ENCODE peak calls at places on chromosomes 2 and 18, in eight cellular contexts. X, L, W, E, G, K, Y and P are unnamed samples.

GRCh38 chr2:105911425-105911824 is 166.7 kb downstream of the NCK2 start:
- DNase-seq in Y (no peak), E (no peak), L (no peak), G (no peak), X (no peak), K (no peak), W (no peak), P (no peak)

GRCh38 chr2:150548527-150548926 is 61.1 kb upstream of the RND3 start:
- DNase-seq in K (no peak), W (no peak), L (no peak), X (no peak), G (peak), Y (peak), E (no peak), P (no peak)

GRCh38 chr2:80420530-80421208 is 116.1 kb upstream of the LRRTM1 start:
- DNase-seq in X (no peak), E (no peak), K (no peak), W (no peak), L (no peak), G (no peak), Y (no peak), P (no peak)

GRCh38 chr2:8631465-8632005 is 50.3 kb upstream of the ID2 start:
- DNase-seq in W (no peak), Y (no peak), E (no peak), L (no peak), G (no peak), X (no peak), K (no peak), P (no peak)

GRCh38 chr2:170006592-170007327 is 171.2 kb upstream of the MYO3B start:
- DNase-seq in Y (no peak), L (peak), E (no peak), X (no peak), K (no peak), W (no peak), G (no peak), P (no peak)

GRCh38 chr2:109446531-109447131 is 167.1 kb downstream of the SEPTIN10 start:
- DNase-seq in L (no peak), K (no peak), W (no peak), E (no peak), G (peak), Y (no peak), X (no peak), P (no peak)

GRCh38 chr2:192030289-192030688 is 164.4 kb downstream of the TMEFF2 start:
- DNase-seq in W (no peak), G (no peak), E (no peak), Y (no peak), X (no peak), K (no peak), L (peak), P (no peak)

GRCh38 chr18:7616661-7617060 is 49.5 kb downstream of the PTPRM start:
- DNase-seq in L (peak), X (no peak), K (no peak), Y (no peak), G (no peak), W (peak), E (no peak), P (no peak)

GRCh38 chr2:101473911-101474751 is 781 bp downstream of the RFX8 start:
- DNase-seq in G (peak), Y (peak), E (no peak), L (peak), W (peak), K (no peak), X (peak), P (no peak)

GRCh38 chr2:26646986-26647672 is 6.0 kb upstream of the CIB4 start:
- DNase-seq in K (no peak), X (no peak), W (no peak), G (no peak), E (no peak), L (no peak), Y (no peak), P (no peak)

GRCh38 chr2:86622409-86622877 is 1.2 kb downstream of the RNF103 start:
- DNase-seq in K (no peak), G (no peak), W (peak), L (peak), E (peak), X (no peak), Y (peak), P (no peak)

GRCh38 chr2:134401789-134402188 is 147.9 kb downstream of the MGAT5 start:
- DNase-seq in L (no peak), X (no peak), E (no peak), G (peak), K (no peak), W (no peak), Y (no peak), P (no peak)

GRCh38 chr2:168534926-168535325 is 78.9 kb downstream of the CERS6 start:
- DNase-seq in X (no peak), Y (peak), L (no peak), W (no peak), K (no peak), E (no peak), G (no peak), P (no peak)

GRCh38 chr2:241895732-241896641 is 26.5 kb downstream of the RTP5 start:
- DNase-seq in G (no peak), E (peak), K (no peak), L (peak), W (no peak), Y (peak), X (no peak), P (no peak)

GRCh38 chr18:37484893-37485834 is 80.4 kb downstream of the CELF4 start:
- DNase-seq in E (no peak), L (peak), Y (peak), W (no peak), G (no peak), K (peak), X (peak), P (no peak)

GRCh38 chr2:193627187-193627917 is 1432.6 kb upstream of the TMEFF2 start:
- DNase-seq in W (no peak), K (no peak), Y (no peak), G (no peak), L (no peak), X (no peak), E (no peak), P (no peak)

GRCh38 chr2:119823734-119824334 is 64.1 kb downstream of the PTPN4 start:
- DNase-seq in W (no peak), G (peak), L (peak), K (no peak), E (peak), Y (peak), X (peak), P (no peak)

GRCh38 chr2:102971661-102972060 is 209.8 kb downstream of the TMEM182 start:
- DNase-seq in L (no peak), X (no peak), G (no peak), W (no peak), Y (no peak), E (no peak), K (no peak), P (no peak)

GRCh38 chr2:7785700-7786099 is 868.5 kb downstream of the RNF144A start:
- DNase-seq in K (no peak), E (no peak), X (no peak), G (no peak), W (no peak), L (no peak), Y (no peak), P (no peak)

GRCh38 chr2:150030440-150030839 is 442.9 kb upstream of the MMADHC start:
- DNase-seq in X (no peak), L (no peak), W (no peak), K (no peak), E (no peak), Y (no peak), G (no peak), P (no peak)

GRCh38 chr2:222038086-222038802 is 260.6 kb downstream of the PAX3 start:
- DNase-seq in Y (peak), L (peak), G (peak), E (peak), X (no peak), W (no peak), K (no peak), P (no peak)

GRCh38 chr2:19138264-19138825 is 220.1 kb downstream of the OSR1 start:
- DNase-seq in Y (peak), L (no peak), E (no peak), K (no peak), G (no peak), X (no peak), W (no peak), P (no peak)

GRCh38 chr2:184679219-184680018 is 81.1 kb downstream of the ZNF804A start:
- DNase-seq in Y (no peak), W (no peak), K (no peak), L (no peak), X (no peak), G (no peak), E (no peak), P (no peak)

GRCh38 chr2:42096869-42097591 is 49.2 kb downstream of the PKDCC start:
- DNase-seq in G (no peak), X (no peak), L (no peak), E (no peak), W (no peak), Y (no peak), K (no peak), P (no peak)

GRCh38 chr18:48879008-48879431 is 71.7 kb downstream of the SMAD7 start:
- DNase-seq in E (no peak), Y (peak), K (no peak), W (no peak), L (no peak), X (no peak), G (no peak), P (no peak)

GRCh38 chr18:62490967-62491366 is 31.9 kb upstream of the ZCCHC2 start:
- DNase-seq in X (no peak), W (no peak), Y (no peak), K (no peak), E (no peak), G (no peak), L (no peak), P (no peak)

GRCh38 chr2:42888321-42888720 is 95.9 kb upstream of the HAAO start:
- DNase-seq in W (no peak), G (peak), X (no peak), Y (no peak), K (no peak), L (no peak), E (no peak), P (no peak)

GRCh38 chr2:95346738-95347671 is 49.9 kb downstream of the KCNIP3 start:
- DNase-seq in X (no peak), G (no peak), E (no peak), L (peak), K (no peak), Y (peak), W (peak), P (no peak)